ENCODE peak calls at places on chromosomes 13 and 19, in six cellular contexts. T, N, A, E, F and P are unnamed samples.

GRCh38 chr13:36820222-36820621 is 1.2 kb downstream of the RFXAP start:
- DNase-seq in E (no peak), T (no peak), A (no peak), F (no peak), N (no peak), P (no peak)

GRCh38 chr19:57664269-57665127 is 4.2 kb upstream of the ZSCAN4 start:
- DNase-seq in E (peak; percentile 13), N (no peak), A (peak; percentile 76), T (no peak), F (peak; percentile 66), P (peak; percentile 87)

GRCh38 chr13:111123221-111123620 is 8.1 kb downstream of the ARHGEF7 start:
- DNase-seq in A (no peak), N (no peak), E (no peak), T (no peak), F (no peak), P (no peak)

GRCh38 chr19:38425810-38426466 is at the start of gene RASGRP4:
- DNase-seq in N (no peak), T (no peak), E (no peak), F (peak; percentile 51), A (no peak), P (peak; percentile 58)

GRCh38 chr13:22325761-22326160 is 654.9 kb downstream of the FGF9 start:
- DNase-seq in N (no peak), F (no peak), T (no peak), E (no peak), A (no peak), P (no peak)

GRCh38 chr19:4058696-4059492 is 7.8 kb downstream of the ZBTB7A start:
- DNase-seq in A (no peak), F (no peak), N (peak; percentile 52), E (no peak), T (no peak), P (peak; percentile 90)

GRCh38 chr13:101520672-101521071 is 68.2 kb downstream of the ITGBL1 start:
- DNase-seq in F (no peak), E (no peak), T (no peak), A (peak; percentile 38), N (no peak), P (peak; percentile 73)

GRCh38 chr13:81671103-81671502 is 1330.2 kb upstream of the SPRY2 start:
- DNase-seq in T (no peak), A (no peak), E (no peak), N (no peak), F (no peak), P (no peak)

GRCh38 chr13:75685239-75685697 is 49.1 kb downstream of the LMO7 start:
- DNase-seq in E (peak; percentile 59), A (peak; percentile 76), F (no peak), N (no peak), T (no peak), P (no peak)